ENCODE peak calls at places on chromosomes 3 and 15, in six cellular contexts. O is lower lobe of right lung; V is hepatocyte; R is CD8-positive, alpha-beta T cell; D is astrocyte; A is cardiac muscle cell. J is an unnamed sample.
A peak's percentile ranks its signal among the peaks of the same experiment; 100 is the strongest.

GRCh38 chr3:28322464-28322863 is 26.1 kb upstream of the ZCWPW2 start:
- DNase-seq in O (no peak), V (no peak), R (no peak), D (peak; percentile 79), A (peak; percentile 32), J (no peak)

GRCh38 chr15:91408476-91409076 is 308.5 kb downstream of the SV2B start:
- DNase-seq in O (no peak), V (peak; percentile 59), R (no peak), D (peak; percentile 38), A (peak; percentile 59), J (no peak)

GRCh38 chr3:57694146-57694545 is 1.3 kb upstream of the DENND6A start:
- DNase-seq in O (no peak), V (no peak), R (no peak), D (no peak), A (no peak), J (no peak)

GRCh38 chr15:64461577-64462162 is 1.3 kb downstream of the ZNF609 start:
- DNase-seq in O (no peak), V (peak; percentile 17), R (peak; percentile 24), D (peak; percentile 16), A (peak; percentile 41), J (no peak)

GRCh38 chr15:39429898-39430357 is 151.0 kb upstream of the THBS1 start:
- DNase-seq in O (no peak), V (peak; percentile 19), R (no peak), D (peak; percentile 98), A (peak; percentile 96), J (no peak)

GRCh38 chr3:117557469-117557868 is 847.9 kb downstream of the TUSC7 start:
- DNase-seq in O (no peak), V (no peak), R (no peak), D (no peak), A (no peak), J (no peak)

GRCh38 chr15:70100495-70101331 is 3.0 kb upstream of the TLE3 start:
- DNase-seq in O (peak; percentile 72), V (peak; percentile 79), R (peak; percentile 63), D (peak; percentile 69), A (peak; percentile 91), J (peak; percentile 62)

GRCh38 chr3:150376001-150376848 is 31.9 kb upstream of the TSC22D2 start:
- DNase-seq in O (no peak), V (peak; percentile 55), R (no peak), D (no peak), A (peak; percentile 80), J (no peak)

GRCh38 chr3:142693294-142693853 is 30.5 kb upstream of the TRPC1 start:
- DNase-seq in O (no peak), V (no peak), R (no peak), D (no peak), A (no peak), J (no peak)
- H3K9me3 ChIP-seq in O (no peaks in the 10 kb centered on the region), V (no peaks in the 10 kb centered on the region), R (no peaks in the 10 kb centered on the region), D (no peaks in the 10 kb centered on the region), A (no peaks in the 10 kb centered on the region), J (no peaks in the 10 kb centered on the region)

GRCh38 chr15:22259881-22260421 is 179.6 kb downstream of the OR4M2 start:
- DNase-seq in O (no peak), V (no peak), R (no peak), D (no peak), A (no peak), J (no peak)
- H3K9me3 ChIP-seq in O (no peaks in the 10 kb centered on the region), V (peaks cover 12% of the 10 kb centered on the region), R (no peaks in the 10 kb centered on the region), D (no peaks in the 10 kb centered on the region), A (no peaks in the 10 kb centered on the region), J (no peaks in the 10 kb centered on the region)

GRCh38 chr3:31659246-31659645 is 126.5 kb downstream of the STT3B start:
- DNase-seq in O (no peak), V (no peak), R (no peak), D (no peak), A (no peak), J (no peak)

GRCh38 chr3:31648286-31648968 is 115.7 kb downstream of the STT3B start:
- DNase-seq in O (no peak), V (no peak), R (no peak), D (no peak), A (no peak), J (no peak)

GRCh38 chr3:31654998-31655397 is 122.3 kb downstream of the STT3B start:
- DNase-seq in O (no peak), V (no peak), R (no peak), D (no peak), A (no peak), J (no peak)

GRCh38 chr3:31652296-31652695 is 119.6 kb downstream of the STT3B start:
- DNase-seq in O (no peak), V (no peak), R (no peak), D (no peak), A (no peak), J (no peak)

GRCh38 chr3:31653464-31653863 is 120.7 kb downstream of the STT3B start:
- DNase-seq in O (no peak), V (no peak), R (no peak), D (no peak), A (no peak), J (no peak)
- H3K9me3 ChIP-seq in O (peaks cover 78% of the 10 kb centered on the region), V (peaks cover 54% of the 10 kb centered on the region), R (peaks cover 55% of the 10 kb centered on the region), D (peaks cover 13% of the 10 kb centered on the region), A (no peaks in the 10 kb centered on the region), J (peaks cover 34% of the 10 kb centered on the region)

DNA sequence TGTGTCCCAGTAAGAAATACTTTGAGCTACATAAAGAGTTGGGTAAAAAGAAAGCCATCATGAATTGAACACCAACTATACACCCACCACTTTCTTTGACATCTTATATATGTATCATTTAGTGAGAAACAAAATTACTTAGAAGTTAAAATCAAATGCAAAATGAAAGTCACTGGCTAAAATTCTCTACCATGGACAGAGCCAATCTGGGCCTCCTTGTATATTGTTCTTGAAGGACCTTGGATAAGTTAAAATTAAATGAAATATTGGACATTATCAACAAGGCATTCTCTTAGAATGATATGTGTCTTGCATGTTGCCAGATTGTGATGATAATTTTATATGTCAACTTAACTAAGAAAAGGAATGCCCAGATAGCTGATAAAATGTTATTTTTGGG is 64.2 kb upstream of the CHL1 start:
- DNase-seq in O (no peak), V (no peak), R (no peak), D (no peak), A (no peak), J (no peak)
- H3K9me3 ChIP-seq in O (no peaks in the 10 kb centered on the region), V (no peaks in the 10 kb centered on the region), R (no peaks in the 10 kb centered on the region), D (no peaks in the 10 kb centered on the region), A (no peaks in the 10 kb centered on the region), J (no peaks in the 10 kb centered on the region)

DNA sequence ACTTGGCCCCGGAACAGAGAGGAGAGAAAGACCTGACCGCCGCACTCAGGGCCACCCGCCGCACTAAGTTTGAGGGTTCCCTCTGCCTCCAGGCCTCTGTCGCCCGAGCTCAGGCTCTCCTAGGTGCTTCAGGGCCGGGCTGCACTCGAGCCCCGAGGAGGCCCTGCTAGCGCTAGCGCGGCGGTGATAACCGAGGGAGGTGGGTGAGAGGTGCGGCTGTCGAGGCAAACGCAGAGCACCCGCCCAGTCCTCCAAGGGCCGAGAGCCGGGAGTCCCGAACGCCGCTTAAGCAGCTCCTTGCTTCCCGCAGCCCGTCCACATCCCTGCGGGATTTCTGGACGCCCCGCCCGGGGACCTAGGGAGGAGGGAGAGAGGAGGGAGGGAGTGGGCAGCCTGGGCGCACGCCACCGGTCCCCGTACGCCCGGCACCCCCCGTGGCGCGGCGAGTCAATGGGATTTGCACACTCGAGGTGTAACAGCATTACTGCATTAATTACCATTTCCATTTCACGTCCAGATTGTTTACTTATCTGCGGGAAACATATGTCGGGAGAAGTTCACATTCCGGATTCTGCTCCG is 6.8 kb downstream of the SOX14 start:
- DNase-seq in O (no peak), V (peak; percentile 16), R (no peak), D (no peak), A (no peak), J (no peak)
- H3K9me3 ChIP-seq in O (no peaks in the 10 kb centered on the region), V (no peaks in the 10 kb centered on the region), R (no peaks in the 10 kb centered on the region), D (peaks cover 2% of the 10 kb centered on the region), A (no peaks in the 10 kb centered on the region), J (no peaks in the 10 kb centered on the region)

DNA sequence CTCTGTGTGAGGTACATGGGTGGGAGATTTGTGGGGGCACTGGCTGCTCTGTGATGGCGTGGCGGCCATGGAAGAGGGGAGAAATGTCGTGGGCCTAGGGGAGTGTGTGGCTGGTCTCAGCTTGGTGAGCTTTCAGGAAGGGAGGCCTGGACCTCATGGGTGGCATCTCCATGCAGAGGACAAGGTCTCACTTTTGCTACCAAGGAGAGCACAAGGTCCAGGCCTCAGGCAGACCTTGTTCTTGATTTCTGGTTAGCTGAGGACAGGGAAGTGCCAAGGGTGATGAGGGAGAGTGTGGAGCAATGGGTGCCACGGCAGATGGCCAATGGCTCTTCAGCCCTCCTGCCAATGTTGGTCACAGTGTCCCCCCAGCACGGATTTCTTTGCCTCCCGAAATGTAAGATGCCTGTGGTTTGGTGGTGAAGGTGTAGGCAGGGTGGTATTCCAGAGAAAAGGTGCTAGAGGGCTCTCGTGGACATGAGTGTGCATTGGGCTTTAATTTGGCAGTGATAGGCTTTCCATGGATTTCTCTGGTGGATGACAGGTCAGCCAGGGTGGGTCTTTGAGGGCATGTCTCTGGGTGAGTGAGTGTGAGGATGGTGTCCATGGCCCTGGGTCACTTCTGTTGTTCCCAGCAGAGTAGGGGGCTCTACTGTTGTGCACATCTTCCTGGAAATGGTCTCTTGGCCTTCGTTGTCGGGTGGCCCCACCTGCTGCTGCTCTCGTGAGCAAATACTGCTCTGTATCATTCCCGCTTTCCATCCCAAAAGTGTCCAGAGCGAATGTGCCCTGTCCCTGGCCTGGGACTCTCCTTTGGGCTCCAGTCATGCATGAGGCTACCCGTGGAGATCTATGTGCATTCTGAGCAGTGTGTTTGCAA is 108.0 kb downstream of the SNRPN start:
- DNase-seq in O (peak; percentile 9), V (no peak), R (no peak), D (no peak), A (no peak), J (no peak)
- H3K9me3 ChIP-seq in O (peaks cover 100% of the 10 kb centered on the region), V (peaks cover 57% of the 10 kb centered on the region), R (peaks cover 98% of the 10 kb centered on the region), D (peaks cover 100% of the 10 kb centered on the region), A (peaks cover 17% of the 10 kb centered on the region), J (peaks cover 51% of the 10 kb centered on the region)

GRCh38 chr15:84151205-84151931 is 84.2 kb upstream of the GOLGA6L4 start:
- DNase-seq in O (no peak), V (no peak), R (no peak), D (peak; percentile 27), A (peak; percentile 11), J (no peak)
- H3K9me3 ChIP-seq in O (no peaks in the 10 kb centered on the region), V (no peaks in the 10 kb centered on the region), R (no peaks in the 10 kb centered on the region), D (no peaks in the 10 kb centered on the region), A (no peaks in the 10 kb centered on the region), J (no peaks in the 10 kb centered on the region)

DNA sequence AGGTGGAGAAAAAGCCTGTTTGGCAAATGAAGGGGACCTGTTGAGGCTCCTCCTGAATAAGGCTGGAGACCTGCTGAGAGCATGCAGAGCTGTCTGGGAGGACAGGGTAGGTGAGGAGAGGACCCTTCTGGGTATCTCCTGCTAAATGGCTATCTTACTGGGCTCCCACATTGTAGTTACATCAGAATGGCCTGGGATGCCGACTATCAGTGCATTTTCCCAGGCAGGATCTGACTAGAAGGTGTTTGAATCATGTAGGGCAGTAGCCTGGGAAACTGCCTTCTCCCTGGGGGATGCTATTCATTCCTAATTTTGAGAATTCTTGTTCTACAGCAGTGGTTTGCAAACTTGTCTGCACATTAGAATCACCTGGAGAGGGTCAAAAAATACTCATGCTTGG is 631 bp downstream of the AGBL1 start:
- DNase-seq in O (no peak), V (no peak), R (no peak), D (no peak), A (no peak), J (no peak)
- H3K9me3 ChIP-seq in O (no peaks in the 10 kb centered on the region), V (no peaks in the 10 kb centered on the region), R (no peaks in the 10 kb centered on the region), D (no peaks in the 10 kb centered on the region), A (no peaks in the 10 kb centered on the region), J (no peaks in the 10 kb centered on the region)

J was measured in T-helper 17 cell.